ENCODE peak calls at places on chromosomes 1 and 21, in five cellular contexts. Y is CD8-positive, alpha-beta T cell; E is IMR-90; K is pancreas; C is ovary. M is an unnamed sample.

GRCh38 chr1:52814465-52814864 is 28.1 kb upstream of the ZYG11A start:
- DNase-seq in E (peak), C (no peak), Y (no peak), K (no peak), M (no peak)

GRCh38 chr1:149845416-149845815 is 54.0 kb upstream of the BOLA1 start:
- DNase-seq in K (no peak), E (no peak), C (no peak), Y (no peak), M (no peak)

GRCh38 chr1:54323324-54323739 is 82.9 kb downstream of the SSBP3 start:
- DNase-seq in K (no peak), C (peak), E (no peak), Y (no peak), M (no peak)

GRCh38 chr1:204350857-204351573 is 8.7 kb downstream of the PLEKHA6 start:
- DNase-seq in C (peak), E (peak), Y (no peak), K (peak), M (peak)

GRCh38 chr1:159921251-159921650 is 4.1 kb downstream of the TAGLN2 start:
- DNase-seq in K (no peak), Y (no peak), C (no peak), E (peak), M (no peak)

GRCh38 chr1:59005491-59006308 is 221.9 kb upstream of the JUN start:
- DNase-seq in C (no peak), E (no peak), Y (no peak), K (no peak), M (no peak)

GRCh38 chr1:234114648-234115307 is 210.3 kb downstream of the SLC35F3 start:
- DNase-seq in C (peak), E (peak), Y (no peak), K (no peak), M (no peak)

GRCh38 chr1:103230061-103230460 is 121.7 kb upstream of the COL11A1 start:
- DNase-seq in E (peak), K (no peak), C (no peak), Y (no peak), M (no peak)

GRCh38 chr21:15355066-15355465 is 290.3 kb upstream of the NRIP1 start:
- DNase-seq in K (no peak), E (no peak), C (no peak), Y (no peak), M (no peak)
- H3K27ac ChIP-seq in K (no peak), E (no peak), C (no peak), Y (no peak), M (no peak)

GRCh38 chr1:29124366-29125236 is 898 bp upstream of the TMEM200B start:
- DNase-seq in E (peak), C (peak), Y (peak), K (peak), M (no peak)
- H3K27ac ChIP-seq in E (peak), C (peak), Y (no peak), K (no peak), M (peak)

GRCh38 chr1:172916126-172916525 is 134.6 kb downstream of the TNFSF18 start:
- DNase-seq in Y (no peak), C (no peak), E (peak), K (no peak), M (no peak)
- H3K27ac ChIP-seq in Y (no peak), C (no peak), E (peak), K (no peak), M (no peak)

GRCh38 chr1:237016626-237017025 is 12.4 kb upstream of the MT1HL1 start:
- DNase-seq in Y (no peak), E (no peak), C (no peak), K (no peak), M (no peak)
- H3K27ac ChIP-seq in Y (no peak), E (no peak), C (no peak), K (no peak), M (no peak)

GRCh38 chr1:91707890-91708218 is 178.1 kb downstream of the TGFBR3 start:
- DNase-seq in C (no peak), Y (no peak), E (no peak), K (no peak), M (no peak)
- H3K27ac ChIP-seq in C (no peak), Y (no peak), E (no peak), K (no peak), M (no peak)

GRCh38 chr1:15328245-15328784 is 81.3 kb downstream of the FHAD1 start:
- DNase-seq in K (no peak), Y (no peak), C (peak), E (no peak), M (no peak)

GRCh38 chr1:15328785-15329480 is 80.8 kb upstream of the EFHD2 start:
- DNase-seq in C (peak), K (peak), E (peak), Y (no peak), M (no peak)

GRCh38 chr1:15330028-15330427 is 79.7 kb upstream of the EFHD2 start:
- DNase-seq in E (no peak), K (no peak), Y (no peak), C (no peak), M (no peak)

GRCh38 chr1:15331180-15331579 is 78.5 kb upstream of the EFHD2 start:
- DNase-seq in C (no peak), E (no peak), Y (no peak), K (no peak), M (no peak)

DNA sequence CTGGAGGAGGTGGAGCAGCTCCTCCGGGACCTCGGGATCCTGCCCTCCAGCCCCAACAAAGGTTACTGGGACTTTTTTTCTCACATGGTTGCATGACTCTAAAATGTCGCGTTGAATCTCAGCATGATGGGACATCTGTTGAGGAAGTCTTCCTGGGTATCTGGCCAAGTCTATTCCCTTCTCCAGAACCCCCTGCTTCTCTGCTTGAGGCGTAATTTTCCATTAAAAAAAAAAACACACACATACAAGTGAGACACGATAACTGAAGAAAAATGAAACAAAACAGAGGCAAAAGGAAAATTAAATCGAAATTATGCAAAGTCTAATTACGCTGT is 80.2 kb upstream of the EFHD2 start:
- DNase-seq in C (no peak), E (no peak), Y (no peak), K (no peak), M (no peak)
- H3K27ac ChIP-seq in C (no peak), E (no peak), Y (no peak), K (peak), M (no peak)

GRCh38 chr1:94620345-94621031 is 78.9 kb upstream of the F3 start:
- DNase-seq in C (no peak), Y (no peak), K (no peak), E (no peak), M (no peak)
- H3K27ac ChIP-seq in C (no peak), Y (no peak), K (no peak), E (no peak), M (no peak)

GRCh38 chr1:66533804-66534745 is at the start of gene SGIP1:
- DNase-seq in Y (no peak), K (peak), C (peak), E (peak), M (peak)

GRCh38 chr1:66532798-66533783 is 862 bp upstream of the SGIP1 start:
- DNase-seq in E (peak), C (no peak), K (no peak), Y (no peak), M (no peak)

GRCh38 chr1:66535853-66536252 is 1.9 kb downstream of the SGIP1 start:
- DNase-seq in E (no peak), K (no peak), C (no peak), Y (no peak), M (no peak)

GRCh38 chr1:66537718-66538117 is 3.8 kb downstream of the SGIP1 start:
- DNase-seq in C (no peak), Y (no peak), E (no peak), K (no peak), M (no peak)

DNA sequence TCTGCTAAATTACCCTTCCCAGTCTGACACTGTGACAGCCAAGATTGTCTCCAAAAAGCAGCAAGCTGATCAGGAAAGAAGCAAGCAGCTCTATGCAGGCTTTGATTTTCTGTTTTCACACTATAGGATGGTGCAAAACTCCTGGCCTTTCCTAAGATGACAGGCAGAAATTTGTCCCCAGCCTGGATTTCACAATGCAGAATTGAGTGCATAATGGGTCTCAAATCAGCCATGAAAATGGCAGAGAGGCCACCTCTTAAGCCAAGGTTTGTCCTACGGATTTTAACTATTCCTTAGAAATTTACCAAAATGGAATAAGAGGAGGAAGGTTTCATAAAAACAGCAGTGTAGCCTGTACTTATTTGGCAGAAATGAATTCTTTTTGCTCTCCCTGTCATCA is 1.2 kb downstream of the SGIP1 start:
- DNase-seq in C (no peak), E (no peak), Y (no peak), K (no peak), M (no peak)
- H3K27ac ChIP-seq in C (no peak), E (peak), Y (no peak), K (no peak), M (peak)

DNA sequence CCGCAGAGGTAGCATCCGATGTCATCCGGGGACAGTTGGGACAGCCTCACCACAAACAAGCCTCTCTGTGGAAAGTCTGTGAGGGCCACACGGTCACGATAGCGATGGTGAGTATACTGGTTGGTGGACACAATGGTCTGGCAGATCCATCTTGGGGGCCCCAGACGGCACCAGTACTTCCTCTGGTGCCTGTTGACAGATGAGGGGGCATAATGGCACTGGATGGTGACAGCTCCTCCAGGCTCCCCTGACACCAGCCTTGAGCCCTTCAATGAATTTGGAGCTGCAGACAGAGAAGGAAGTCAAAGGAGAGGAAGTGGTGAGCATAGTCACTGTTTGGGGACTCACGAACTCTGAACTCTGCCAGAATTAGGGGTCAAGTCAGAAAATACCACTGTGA is 8.0 kb downstream of the FCAMR start:
- DNase-seq in Y (no peak), C (no peak), K (no peak), E (no peak), M (no peak)
- H3K27ac ChIP-seq in Y (no peak), C (no peak), K (no peak), E (no peak), M (no peak)

DNA sequence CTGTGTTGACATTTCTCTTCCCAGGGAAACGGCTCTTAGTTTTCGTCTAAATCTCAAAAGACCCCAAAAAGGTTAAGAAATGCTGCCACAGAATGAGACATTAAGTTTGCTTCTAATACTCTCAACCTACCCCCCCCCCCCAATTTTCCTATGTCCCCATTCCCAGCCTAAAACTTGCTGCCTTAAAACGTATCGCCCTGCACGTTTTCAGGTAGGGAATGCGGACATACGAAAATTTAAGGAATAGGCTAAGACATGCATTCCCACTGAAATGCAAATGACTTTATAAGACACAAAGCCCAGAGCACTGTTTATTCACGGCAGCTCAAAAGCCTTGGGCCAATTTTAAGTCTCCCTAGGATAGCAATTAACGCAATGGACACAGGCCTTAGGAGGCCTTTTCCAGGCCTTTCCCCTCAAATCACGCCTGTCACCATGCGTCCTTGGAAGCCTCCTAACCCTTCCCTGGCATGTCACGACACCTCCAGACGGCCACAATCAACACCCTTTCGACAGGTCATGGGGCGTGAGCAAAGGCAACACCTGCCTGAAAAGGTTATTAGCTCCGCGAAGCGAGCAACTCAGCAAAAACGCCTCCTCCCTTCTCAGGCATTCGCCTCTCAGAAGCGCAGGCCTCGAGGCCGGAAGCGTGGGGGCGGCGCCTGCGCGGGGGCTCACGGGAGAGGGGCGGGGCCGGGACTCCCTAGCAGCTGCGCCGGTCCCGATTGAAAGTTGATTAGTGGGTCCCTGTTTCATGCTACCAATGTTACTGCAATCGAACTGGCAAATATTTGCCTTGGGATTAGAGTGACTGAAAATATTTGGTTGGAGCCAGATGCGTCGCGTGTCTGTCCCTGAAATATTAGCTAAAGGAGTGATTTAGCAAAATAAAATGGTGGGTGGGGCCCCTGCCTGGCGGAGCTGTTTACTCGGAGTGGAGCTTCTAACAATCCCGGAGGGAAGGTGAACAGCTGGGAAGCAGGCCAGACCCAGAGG is 45.1 kb downstream of the GFI1 start:
- DNase-seq in C (no peak), K (peak), E (no peak), Y (no peak), M (no peak)
- H3K27ac ChIP-seq in C (no peak), K (no peak), E (no peak), Y (no peak), M (no peak)